ENCODE peak calls at places on chromosomes 2 and 18, in eight cellular contexts. D, F, X, V, K, E, J and W are unnamed samples.

GRCh38 chr2:15734871-15735737 is 143.4 kb downstream of the DDX1 start:
- DNase-seq in V (no peak), D (no peak), F (peak; percentile 13), J (no peak), E (no peak), K (peak; percentile 18), X (no peak), W (no peak)

GRCh38 chr2:47486858-47487497 is 84.0 kb downstream of the MSH2 start:
- DNase-seq in K (no peak), V (no peak), X (no peak), E (no peak), J (no peak), D (no peak), F (no peak), W (no peak)

GRCh38 chr2:177531706-177532105 is 139.1 kb downstream of the AGPS start:
- DNase-seq in D (no peak), V (no peak), F (no peak), K (no peak), X (no peak), E (no peak), J (no peak), W (no peak)

GRCh38 chr2:44290271-44290670 is 15.0 kb downstream of the SLC3A1 start:
- DNase-seq in K (peak; percentile 61), V (no peak), J (no peak), F (peak; percentile 84), E (no peak), X (no peak), D (no peak), W (no peak)

GRCh38 chr2:66578067-66578852 is 143.3 kb downstream of the MEIS1 start:
- DNase-seq in K (no peak), D (no peak), X (no peak), E (no peak), J (no peak), V (no peak), F (no peak), W (no peak)

GRCh38 chr2:40448476-40449079 is 3.3 kb downstream of the SLC8A1 start:
- DNase-seq in V (peak; percentile 37), E (no peak), F (peak; percentile 27), J (no peak), K (peak; percentile 23), D (no peak), X (no peak), W (no peak)

GRCh38 chr2:25123682-25124081 is 44.7 kb downstream of the POMC start:
- DNase-seq in K (no peak), V (no peak), J (no peak), E (no peak), X (no peak), D (no peak), F (no peak), W (no peak)

GRCh38 chr2:207352978-207353377 is 176.8 kb upstream of the CREB1 start:
- DNase-seq in V (peak; percentile 16), J (no peak), D (no peak), E (no peak), X (no peak), K (no peak), F (no peak), W (peak; percentile 8)

GRCh38 chr2:48543895-48544294 is 13.9 kb downstream of the STON1 start:
- DNase-seq in E (no peak), K (no peak), D (no peak), X (no peak), V (no peak), J (no peak), F (no peak), W (no peak)

GRCh38 chr2:16407358-16407757 is 258.3 kb downstream of the CYRIA start:
- DNase-seq in J (no peak), F (no peak), E (no peak), K (no peak), X (peak; percentile 29), D (no peak), V (no peak), W (no peak)

GRCh38 chr2:20650412-20650879 is 452 bp downstream of the HS1BP3 start:
- DNase-seq in J (no peak), K (peak; percentile 35), D (no peak), E (peak; percentile 35), V (peak; percentile 36), X (no peak), F (no peak), W (no peak)

GRCh38 chr2:216115224-216115582 is 6.1 kb downstream of the XRCC5 start:
- DNase-seq in E (no peak), X (no peak), D (no peak), K (no peak), F (peak; percentile 18), J (no peak), V (peak; percentile 24), W (no peak)

GRCh38 chr2:232838406-232838874 is 31.6 kb upstream of the SNORC start:
- DNase-seq in J (no peak), X (no peak), F (peak; percentile 32), K (peak; percentile 6), E (no peak), V (no peak), D (no peak), W (peak; percentile 57)

GRCh38 chr18:78192044-78192443 is 787.6 kb upstream of the SALL3 start:
- DNase-seq in J (no peak), D (no peak), E (peak; percentile 91), K (no peak), X (no peak), F (no peak), V (no peak), W (no peak)

GRCh38 chr2:107062173-107062572 is 176.2 kb upstream of the ST6GAL2 start:
- DNase-seq in X (peak; percentile 14), J (no peak), E (no peak), K (no peak), V (no peak), D (no peak), F (no peak), W (no peak)

DNA sequence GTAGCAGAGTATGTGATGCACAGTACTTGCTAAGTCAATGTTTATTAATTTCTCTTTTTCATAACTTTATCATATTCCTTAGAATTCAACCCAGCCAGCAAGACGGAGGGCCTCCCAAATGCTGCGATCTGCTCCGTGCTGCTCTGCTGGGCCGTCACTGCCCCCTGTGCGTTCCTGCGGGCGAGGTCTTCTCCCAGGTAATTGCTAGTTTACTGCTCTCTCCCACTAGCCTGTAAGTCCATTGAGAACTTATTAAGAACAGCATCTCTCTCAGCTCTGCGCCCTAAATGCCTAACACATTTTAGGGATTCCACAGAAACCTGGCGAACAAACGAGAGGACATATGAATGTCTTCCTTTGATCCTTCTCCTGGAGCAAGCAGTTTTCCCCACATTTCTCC is 153.6 kb upstream of the ARHGAP28 start:
- DNase-seq in K (no peak), E (no peak), X (no peak), D (no peak), V (no peak), J (no peak), F (no peak), W (no peak)
- H3K27me3 ChIP-seq in K (no peaks in the 10 kb centered on the region), E (no peaks in the 10 kb centered on the region), X (no peaks in the 10 kb centered on the region), D (no peaks in the 10 kb centered on the region), V (no peaks in the 10 kb centered on the region), J (no peaks in the 10 kb centered on the region), F (no peaks in the 10 kb centered on the region), W (no peaks in the 10 kb centered on the region)

DNA sequence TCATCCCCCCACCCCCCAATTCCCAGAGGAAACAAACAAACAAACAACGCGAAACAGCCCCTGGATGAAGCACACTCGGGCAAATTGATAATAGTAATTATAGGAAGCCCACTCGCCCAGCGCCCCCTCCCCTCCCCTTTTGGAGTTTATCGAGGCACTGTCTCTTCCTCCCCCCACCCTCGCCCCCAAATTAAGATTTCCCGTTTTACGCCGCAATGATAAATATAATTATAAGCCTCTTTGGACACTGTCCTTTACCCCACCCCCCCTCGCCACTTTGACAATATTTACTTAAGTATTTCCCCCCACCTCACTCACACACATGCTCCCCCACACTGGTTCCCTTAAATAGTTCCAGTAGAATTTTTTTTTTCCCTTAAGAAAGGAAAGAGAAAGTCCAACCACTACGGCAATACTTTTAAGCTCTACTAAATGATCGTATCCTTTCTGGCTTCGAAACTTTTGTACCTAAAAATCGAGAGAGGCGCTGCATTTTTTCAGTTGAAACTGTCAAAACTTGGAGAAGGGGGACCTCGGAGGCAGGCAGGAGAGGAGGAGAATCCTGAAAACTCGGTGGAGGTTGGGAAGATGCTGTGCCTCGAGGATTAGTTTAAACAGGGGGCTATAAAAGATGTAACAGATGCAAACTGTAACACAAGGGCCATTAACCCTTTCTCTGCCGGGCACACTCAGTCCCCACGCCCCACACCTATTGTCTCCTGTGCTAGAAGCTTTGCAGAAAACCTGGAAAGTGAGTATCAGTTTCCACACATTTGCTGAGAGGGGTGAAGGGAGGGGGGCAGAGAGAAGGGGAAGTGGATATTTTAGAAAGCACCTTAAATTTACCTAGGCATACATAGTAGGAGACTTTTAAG is 1.9 kb downstream of the ZEB2 start:
- DNase-seq in J (peak; percentile 58), K (peak; percentile 39), F (no peak), E (no peak), X (no peak), D (no peak), V (no peak), W (no peak)
- H3K27me3 ChIP-seq in J (no peaks in the 10 kb centered on the region), K (no peaks in the 10 kb centered on the region), F (peaks cover 16% of the 10 kb centered on the region), E (no peaks in the 10 kb centered on the region), X (peaks cover 6% of the 10 kb centered on the region), D (no peaks in the 10 kb centered on the region), V (peaks cover 3% of the 10 kb centered on the region), W (peaks cover 79% of the 10 kb centered on the region)

GRCh38 chr18:51617572-51618260 is 420.2 kb upstream of the MEX3C start:
- DNase-seq in J (no peak), F (no peak), K (no peak), X (no peak), V (no peak), E (no peak), D (no peak), W (no peak)

GRCh38 chr18:51619283-51619682 is 421.8 kb upstream of the MEX3C start:
- DNase-seq in J (no peak), X (no peak), E (no peak), K (no peak), F (no peak), D (no peak), V (no peak), W (no peak)

GRCh38 chr18:51614967-51615571 is 417.6 kb upstream of the MEX3C start:
- DNase-seq in D (no peak), K (no peak), F (peak; percentile 26), V (no peak), J (no peak), X (no peak), E (no peak), W (no peak)

GRCh38 chr18:51614033-51614432 is 416.6 kb upstream of the MEX3C start:
- DNase-seq in V (peak; percentile 1), J (no peak), K (peak; percentile 48), D (no peak), X (no peak), E (no peak), F (peak; percentile 78), W (no peak)

DNA sequence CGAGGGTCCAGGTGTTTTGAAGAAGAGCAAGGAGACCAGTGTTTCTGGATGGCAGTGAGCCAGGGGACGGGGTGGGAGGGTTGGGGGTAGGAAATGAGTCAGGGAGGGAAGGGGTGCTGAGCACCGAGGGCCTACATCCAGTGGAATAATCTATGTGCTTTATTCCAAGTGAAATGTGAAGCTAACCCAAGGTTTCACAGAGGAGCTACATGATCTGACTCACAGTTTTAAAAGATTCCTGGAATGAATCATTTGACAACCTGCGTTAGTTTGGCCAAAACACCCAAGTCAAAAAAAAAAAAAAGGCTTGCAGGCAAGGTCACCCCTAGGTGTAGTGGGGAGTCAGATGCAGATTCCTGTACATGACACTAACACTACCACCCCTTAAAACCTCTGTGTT is 419.7 kb upstream of the MEX3C start:
- DNase-seq in K (no peak), E (no peak), J (no peak), V (no peak), D (no peak), X (no peak), F (peak; percentile 72), W (no peak)
- H3K27me3 ChIP-seq in K (no peaks in the 10 kb centered on the region), E (no peaks in the 10 kb centered on the region), J (no peaks in the 10 kb centered on the region), V (no peaks in the 10 kb centered on the region), D (no peaks in the 10 kb centered on the region), X (peaks cover 17% of the 10 kb centered on the region), F (no peaks in the 10 kb centered on the region), W (peaks cover 5% of the 10 kb centered on the region)

GRCh38 chr2:62765619-62766376 is 60.3 kb downstream of the EHBP1 start:
- DNase-seq in J (no peak), X (no peak), K (no peak), V (no peak), D (no peak), F (peak; percentile 46), E (no peak), W (no peak)
- H3K27me3 ChIP-seq in J (no peaks in the 10 kb centered on the region), X (no peaks in the 10 kb centered on the region), K (no peaks in the 10 kb centered on the region), V (no peaks in the 10 kb centered on the region), D (no peaks in the 10 kb centered on the region), F (no peaks in the 10 kb centered on the region), E (no peaks in the 10 kb centered on the region), W (no peaks in the 10 kb centered on the region)